ENCODE peak calls at places on chromosomes 12 and 14, in six cellular contexts. One of them, this sample, is unnamed.

GRCh38 chr12:123933214-123933613 is 39.4 kb downstream of the CCDC92 start:
- DNase-seq in left ventricle myocardium inferior: no peak
- DNase-seq in fibroblast of villous mesenchyme: no peak
- DNase-seq in Caco-2: no peak
- DNase-seq in tibial artery: no peak
- DNase-seq in psoas muscle: no peak
- DNase-seq in this sample: no peak

GRCh38 chr14:90303382-90303943 is 28.3 kb downstream of the NRDE2 start:
- DNase-seq in psoas muscle: no peak
- DNase-seq in fibroblast of villous mesenchyme: no peak
- DNase-seq in Caco-2: no peak
- DNase-seq in left ventricle myocardium inferior: no peak
- DNase-seq in tibial artery: no peak
- DNase-seq in this sample: no peak

GRCh38 chr12:45260481-45260824 is 44.6 kb downstream of the ANO6 start:
- DNase-seq in fibroblast of villous mesenchyme: no peak
- DNase-seq in Caco-2: no peak
- DNase-seq in tibial artery: no peak
- DNase-seq in left ventricle myocardium inferior: no peak
- DNase-seq in psoas muscle: no peak
- DNase-seq in this sample: no peak

GRCh38 chr12:69239286-69239921 is at the start of gene CPSF6:
- DNase-seq in left ventricle myocardium inferior: peak; percentile 97
- DNase-seq in fibroblast of villous mesenchyme: peak; percentile 95
- DNase-seq in Caco-2: peak; percentile 96
- DNase-seq in psoas muscle: peak; percentile 96
- DNase-seq in tibial artery: peak; percentile 97
- DNase-seq in this sample: peak; percentile 96

GRCh38 chr12:26633591-26634210 is 199.3 kb downstream of the ITPR2 start:
- DNase-seq in Caco-2: peak; percentile 50
- DNase-seq in left ventricle myocardium inferior: no peak
- DNase-seq in psoas muscle: no peak
- DNase-seq in tibial artery: no peak
- DNase-seq in fibroblast of villous mesenchyme: peak; percentile 69
- DNase-seq in this sample: peak; percentile 66

GRCh38 chr14:93800038-93800937 is 12.0 kb upstream of the PRIMA1 start:
- DNase-seq in fibroblast of villous mesenchyme: no peak
- DNase-seq in psoas muscle: no peak
- DNase-seq in Caco-2: no peak
- DNase-seq in left ventricle myocardium inferior: no peak
- DNase-seq in tibial artery: no peak
- DNase-seq in this sample: no peak

GRCh38 chr14:92659765-92660561 is 88.5 kb downstream of the LGMN start:
- DNase-seq in tibial artery: no peak
- DNase-seq in fibroblast of villous mesenchyme: peak; percentile 68
- DNase-seq in left ventricle myocardium inferior: peak; percentile 55
- DNase-seq in Caco-2: no peak
- DNase-seq in psoas muscle: no peak
- DNase-seq in this sample: no peak

GRCh38 chr14:96167224-96168148 is 37.2 kb upstream of the BDKRB2 start:
- DNase-seq in psoas muscle: no peak
- DNase-seq in tibial artery: no peak
- DNase-seq in Caco-2: peak; percentile 48
- DNase-seq in fibroblast of villous mesenchyme: peak; percentile 87
- DNase-seq in left ventricle myocardium inferior: no peak
- DNase-seq in this sample: peak; percentile 40

GRCh38 chr14:104638190-104638589 is 33.6 kb upstream of the TMEM179 start:
- DNase-seq in tibial artery: no peak
- DNase-seq in fibroblast of villous mesenchyme: no peak
- DNase-seq in psoas muscle: no peak
- DNase-seq in Caco-2: no peak
- DNase-seq in left ventricle myocardium inferior: no peak
- DNase-seq in this sample: no peak

GRCh38 chr14:68397371-68397779 is 395.5 kb downstream of the ZFP36L1 start:
- DNase-seq in psoas muscle: peak; percentile 54
- DNase-seq in left ventricle myocardium inferior: peak; percentile 51
- DNase-seq in fibroblast of villous mesenchyme: no peak
- DNase-seq in Caco-2: peak; percentile 50
- DNase-seq in tibial artery: peak; percentile 81
- DNase-seq in this sample: no peak

GRCh38 chr14:92692822-92693226 is 55.6 kb downstream of the LGMN start:
- DNase-seq in Caco-2: no peak
- DNase-seq in fibroblast of villous mesenchyme: no peak
- DNase-seq in psoas muscle: peak; percentile 46
- DNase-seq in tibial artery: peak; percentile 72
- DNase-seq in left ventricle myocardium inferior: peak; percentile 89
- DNase-seq in this sample: peak; percentile 23

GRCh38 chr12:121110211-121110940 is 22.3 kb upstream of the P2RX7 start:
- DNase-seq in Caco-2: peak; percentile 67
- DNase-seq in fibroblast of villous mesenchyme: peak; percentile 72
- DNase-seq in psoas muscle: peak; percentile 43
- DNase-seq in left ventricle myocardium inferior: peak; percentile 41
- DNase-seq in tibial artery: no peak
- DNase-seq in this sample: peak; percentile 59

GRCh38 chr12:101455685-101456084 is 19.5 kb upstream of the SPIC start:
- DNase-seq in fibroblast of villous mesenchyme: no peak
- DNase-seq in tibial artery: no peak
- DNase-seq in Caco-2: no peak
- DNase-seq in psoas muscle: no peak
- DNase-seq in left ventricle myocardium inferior: no peak
- DNase-seq in this sample: no peak

GRCh38 chr12:96457191-96457930 is 32.0 kb upstream of the CFAP54 start:
- DNase-seq in Caco-2: no peak
- DNase-seq in psoas muscle: no peak
- DNase-seq in left ventricle myocardium inferior: no peak
- DNase-seq in tibial artery: no peak
- DNase-seq in fibroblast of villous mesenchyme: no peak
- DNase-seq in this sample: no peak

GRCh38 chr12:4579305-4580097 is 17.5 kb downstream of the DYRK4 start:
- DNase-seq in tibial artery: no peak
- DNase-seq in Caco-2: peak; percentile 55
- DNase-seq in left ventricle myocardium inferior: no peak
- DNase-seq in fibroblast of villous mesenchyme: peak; percentile 10
- DNase-seq in psoas muscle: no peak
- DNase-seq in this sample: no peak

GRCh38 chr12:2336409-2336829 is 283.6 kb downstream of the CACNA1C start:
- DNase-seq in left ventricle myocardium inferior: no peak
- DNase-seq in tibial artery: peak; percentile 79
- DNase-seq in Caco-2: no peak
- DNase-seq in psoas muscle: no peak
- DNase-seq in fibroblast of villous mesenchyme: peak; percentile 98
- DNase-seq in this sample: peak; percentile 93

GRCh38 chr12:106954462-106955376 is 988 bp upstream of the TMEM263 start:
- DNase-seq in tibial artery: peak; percentile 76
- DNase-seq in Caco-2: no peak
- DNase-seq in fibroblast of villous mesenchyme: peak; percentile 51
- DNase-seq in left ventricle myocardium inferior: peak; percentile 39
- DNase-seq in psoas muscle: peak; percentile 39
- DNase-seq in this sample: no peak

GRCh38 chr14:64126548-64126947 is 167.6 kb downstream of the ESR2 start:
- DNase-seq in left ventricle myocardium inferior: no peak
- DNase-seq in tibial artery: no peak
- DNase-seq in psoas muscle: no peak
- DNase-seq in fibroblast of villous mesenchyme: no peak
- DNase-seq in Caco-2: no peak
- DNase-seq in this sample: no peak

GRCh38 chr12:107832441-107832840 is 57.9 kb downstream of the ASCL4 start:
- DNase-seq in fibroblast of villous mesenchyme: no peak
- DNase-seq in psoas muscle: no peak
- DNase-seq in tibial artery: no peak
- DNase-seq in left ventricle myocardium inferior: no peak
- DNase-seq in Caco-2: no peak
- DNase-seq in this sample: no peak

GRCh38 chr12:58920956-58921861 is 905 bp upstream of the LRIG3 start:
- DNase-seq in fibroblast of villous mesenchyme: no peak
- DNase-seq in left ventricle myocardium inferior: no peak
- DNase-seq in psoas muscle: no peak
- DNase-seq in Caco-2: no peak
- DNase-seq in tibial artery: no peak
- DNase-seq in this sample: no peak

GRCh38 chr14:91888641-91889476 is 21.5 kb upstream of the TC2N start:
- DNase-seq in left ventricle myocardium inferior: no peak
- DNase-seq in fibroblast of villous mesenchyme: no peak
- DNase-seq in psoas muscle: no peak
- DNase-seq in Caco-2: no peak
- DNase-seq in tibial artery: no peak
- DNase-seq in this sample: no peak

GRCh38 chr14:92645841-92646478 is 102.5 kb downstream of the LGMN start:
- DNase-seq in fibroblast of villous mesenchyme: peak; percentile 94
- DNase-seq in tibial artery: no peak
- DNase-seq in left ventricle myocardium inferior: no peak
- DNase-seq in psoas muscle: no peak
- DNase-seq in Caco-2: no peak
- DNase-seq in this sample: peak; percentile 25

GRCh38 chr12:98725481-98726247 is 80.6 kb downstream of the APAF1 start:
- DNase-seq in left ventricle myocardium inferior: no peak
- DNase-seq in Caco-2: peak; percentile 60
- DNase-seq in fibroblast of villous mesenchyme: peak; percentile 68
- DNase-seq in tibial artery: no peak
- DNase-seq in psoas muscle: no peak
- DNase-seq in this sample: peak; percentile 84

GRCh38 chr12:58509116-58509885 is 411.0 kb downstream of the LRIG3 start:
- DNase-seq in tibial artery: no peak
- DNase-seq in psoas muscle: no peak
- DNase-seq in fibroblast of villous mesenchyme: peak; percentile 48
- DNase-seq in left ventricle myocardium inferior: no peak
- DNase-seq in Caco-2: no peak
- DNase-seq in this sample: peak; percentile 78

GRCh38 chr12:110639336-110640178 is 25.6 kb downstream of the TCTN1 start:
- DNase-seq in psoas muscle: no peak
- DNase-seq in tibial artery: no peak
- DNase-seq in fibroblast of villous mesenchyme: peak; percentile 73
- DNase-seq in left ventricle myocardium inferior: no peak
- DNase-seq in Caco-2: no peak
- DNase-seq in this sample: peak; percentile 73

GRCh38 chr14:39873793-39874192 is 441.6 kb upstream of the FBXO33 start:
- DNase-seq in tibial artery: no peak
- DNase-seq in psoas muscle: no peak
- DNase-seq in Caco-2: no peak
- DNase-seq in left ventricle myocardium inferior: no peak
- DNase-seq in fibroblast of villous mesenchyme: no peak
- DNase-seq in this sample: no peak

GRCh38 chr14:22213110-22213509 is 375.9 kb downstream of the DAD1 start:
- DNase-seq in fibroblast of villous mesenchyme: peak; percentile 19
- DNase-seq in tibial artery: no peak
- DNase-seq in Caco-2: no peak
- DNase-seq in left ventricle myocardium inferior: no peak
- DNase-seq in psoas muscle: no peak
- DNase-seq in this sample: no peak

GRCh38 chr14:22210906-22211305 is 378.1 kb downstream of the DAD1 start:
- DNase-seq in fibroblast of villous mesenchyme: no peak
- DNase-seq in tibial artery: no peak
- DNase-seq in psoas muscle: no peak
- DNase-seq in Caco-2: no peak
- DNase-seq in left ventricle myocardium inferior: no peak
- DNase-seq in this sample: no peak
- H3K4me3 ChIP-seq in fibroblast of villous mesenchyme: no peak overlapping the region
- H3K4me3 ChIP-seq in tibial artery: no peak overlapping the region
- H3K4me3 ChIP-seq in psoas muscle: no peak overlapping the region
- H3K4me3 ChIP-seq in Caco-2: no peak overlapping the region
- H3K4me3 ChIP-seq in left ventricle myocardium inferior: no peak overlapping the region
- H3K4me3 ChIP-seq in this sample: no peak overlapping the region

GRCh38 chr12:85673921-85674420 is 162.2 kb downstream of the RASSF9 start:
- DNase-seq in left ventricle myocardium inferior: no peak
- DNase-seq in tibial artery: no peak
- DNase-seq in psoas muscle: no peak
- DNase-seq in Caco-2: no peak
- DNase-seq in fibroblast of villous mesenchyme: no peak
- DNase-seq in this sample: no peak
- TF ChIP-seq CTCF in left ventricle myocardium inferior: no peak
- TF ChIP-seq CTCF in tibial artery: no peak
- TF ChIP-seq CTCF in psoas muscle: no peak
- TF ChIP-seq CTCF in Caco-2: no peak
- TF ChIP-seq CTCF in fibroblast of villous mesenchyme: no peak
- TF ChIP-seq CTCF in this sample: no peak

GRCh38 chr12:25387136-25388050 is 136.7 kb upstream of the KRAS start:
- DNase-seq in psoas muscle: peak; percentile 83
- DNase-seq in Caco-2: peak; percentile 85
- DNase-seq in left ventricle myocardium inferior: peak; percentile 80
- DNase-seq in tibial artery: peak; percentile 91
- DNase-seq in fibroblast of villous mesenchyme: peak; percentile 90
- DNase-seq in this sample: peak; percentile 95

GRCh38 chr12:25384954-25385216 is 134.2 kb upstream of the KRAS start:
- DNase-seq in psoas muscle: no peak
- DNase-seq in fibroblast of villous mesenchyme: no peak
- DNase-seq in Caco-2: no peak
- DNase-seq in left ventricle myocardium inferior: no peak
- DNase-seq in tibial artery: no peak
- DNase-seq in this sample: no peak

GRCh38 chr12:25386823-25387134 is 136.1 kb upstream of the KRAS start:
- DNase-seq in fibroblast of villous mesenchyme: no peak
- DNase-seq in left ventricle myocardium inferior: no peak
- DNase-seq in Caco-2: no peak
- DNase-seq in tibial artery: no peak
- DNase-seq in psoas muscle: no peak
- DNase-seq in this sample: no peak

GRCh38 chr12:25382311-25383106 is 131.8 kb upstream of the KRAS start:
- DNase-seq in left ventricle myocardium inferior: no peak
- DNase-seq in fibroblast of villous mesenchyme: no peak
- DNase-seq in tibial artery: no peak
- DNase-seq in Caco-2: no peak
- DNase-seq in psoas muscle: no peak
- DNase-seq in this sample: no peak

GRCh38 chr12:25384038-25384953 is 133.6 kb upstream of the KRAS start:
- DNase-seq in Caco-2: peak; percentile 64
- DNase-seq in tibial artery: no peak
- DNase-seq in fibroblast of villous mesenchyme: no peak
- DNase-seq in left ventricle myocardium inferior: no peak
- DNase-seq in psoas muscle: no peak
- DNase-seq in this sample: no peak
- H3K4me3 ChIP-seq in Caco-2: peak overlapping the region; percentile 86
- H3K4me3 ChIP-seq in tibial artery: peak overlapping the region; percentile 77
- H3K4me3 ChIP-seq in fibroblast of villous mesenchyme: peak overlapping the region; percentile 77
- H3K4me3 ChIP-seq in left ventricle myocardium inferior: peak overlapping the region; percentile 82
- H3K4me3 ChIP-seq in psoas muscle: peak overlapping the region; percentile 85
- H3K4me3 ChIP-seq in this sample: peak overlapping the region; percentile 86

DNA sequence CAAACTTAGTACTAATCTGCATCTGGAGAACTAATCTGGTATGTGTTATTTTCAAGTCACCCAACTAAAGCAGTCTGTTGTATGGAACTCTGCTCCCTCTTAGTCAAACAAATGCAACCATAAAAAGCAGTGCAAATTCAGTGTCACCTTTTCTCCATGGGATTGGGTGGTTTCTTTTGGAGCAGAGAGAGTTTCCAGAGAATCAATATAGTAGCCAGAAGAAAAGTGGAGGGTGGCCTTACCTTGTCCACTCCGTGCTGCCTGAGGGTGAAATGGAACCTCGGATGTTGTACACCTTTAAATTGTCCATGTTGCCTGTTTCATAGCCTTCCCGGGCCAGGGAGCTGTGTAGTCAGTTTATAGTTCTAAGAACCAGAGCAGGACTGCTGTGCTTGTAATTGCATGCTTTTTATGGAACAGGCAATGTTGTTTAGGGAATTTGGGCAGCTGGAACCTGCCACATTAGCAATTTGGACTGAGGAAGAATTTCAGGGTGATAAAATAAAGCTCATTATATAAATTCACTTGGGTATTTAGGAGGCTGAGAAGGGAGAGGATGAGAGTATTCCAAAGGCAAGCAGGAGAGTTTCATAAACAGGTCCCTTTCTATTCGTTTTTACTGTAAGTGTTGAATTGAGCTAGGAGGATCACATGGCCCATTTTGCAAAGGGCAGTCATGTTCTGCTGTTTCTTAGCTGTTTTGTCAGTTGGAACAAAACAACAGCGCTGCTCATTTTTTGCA is 60.5 kb downstream of the CRADD start:
- DNase-seq in Caco-2: no peak
- DNase-seq in left ventricle myocardium inferior: no peak
- DNase-seq in psoas muscle: no peak
- DNase-seq in fibroblast of villous mesenchyme: peak; percentile 55
- DNase-seq in tibial artery: no peak
- DNase-seq in this sample: no peak
- TF ChIP-seq CTCF in Caco-2: no peak
- TF ChIP-seq CTCF in left ventricle myocardium inferior: no peak
- TF ChIP-seq CTCF in psoas muscle: no peak
- TF ChIP-seq CTCF in fibroblast of villous mesenchyme: no peak
- TF ChIP-seq CTCF in tibial artery: no peak
- TF ChIP-seq CTCF in this sample: no peak